ENCODE peak calls at places on chromosomes 16 and 17, in ten cellular contexts. X is H9, Z is body of pancreas, P is Peyer's patch, T is astrocyte, Q is left ventricle myocardium inferior, K is A549, D is ascending aorta, O is foreskin keratinocyte, B is brain microvascular endothelial cell. N is an unnamed sample.

GRCh38 chr16:66858740-66859396 is 14.7 kb downstream of the CA7 start:
- DNase-seq in Q (peak; percentile 71), O (no peak), Z (peak; percentile 47), X (no peak), D (no peak), K (no peak), P (no peak), B (no peak), T (peak; percentile 52), N (no peak)

GRCh38 chr16:74034862-74035261 is 261.8 kb upstream of the PSMD7 start:
- DNase-seq in Z (no peak), B (peak; percentile 16), K (peak; percentile 19), T (no peak), X (no peak), Q (no peak), O (no peak), D (no peak), P (no peak), N (peak; percentile 16)

GRCh38 chr17:60390881-60391418 is 983 bp downstream of the USP32 start:
- DNase-seq in K (peak; percentile 45), O (no peak), D (no peak), P (peak; percentile 36), B (peak; percentile 24), Z (peak; percentile 34), X (no peak), Q (no peak), T (peak; percentile 47), N (peak; percentile 28)

GRCh38 chr16:14510939-14511797 is 118.9 kb downstream of the PARN start:
- DNase-seq in T (peak; percentile 97), Z (no peak), O (peak; percentile 98), X (no peak), K (peak; percentile 69), P (no peak), B (peak; percentile 66), D (no peak), Q (no peak), N (peak; percentile 22)

GRCh38 chr16:57229079-57229478 is 16.0 kb upstream of the ARL2BP start:
- DNase-seq in Q (no peak), P (no peak), O (no peak), T (no peak), D (no peak), Z (no peak), B (no peak), X (no peak), K (no peak), N (no peak)

GRCh38 chr17:44076716-44077594 is 6.4 kb downstream of the G6PC3 start:
- DNase-seq in D (no peak), Z (no peak), K (no peak), Q (no peak), T (no peak), X (peak; percentile 26), B (no peak), P (no peak), O (no peak), N (no peak)

GRCh38 chr17:3887811-3888210 is 5.0 kb downstream of the CAMKK1 start:
- DNase-seq in T (no peak), Z (no peak), Q (no peak), O (no peak), D (no peak), B (no peak), P (no peak), X (no peak), K (no peak), N (no peak)

GRCh38 chr16:55502801-55503366 is 6.0 kb upstream of the LPCAT2 start:
- DNase-seq in O (no peak), Z (peak; percentile 97), B (peak; percentile 64), X (peak; percentile 32), D (no peak), P (peak; percentile 34), T (peak; percentile 94), Q (peak; percentile 93), K (peak; percentile 68), N (peak; percentile 34)

DNA sequence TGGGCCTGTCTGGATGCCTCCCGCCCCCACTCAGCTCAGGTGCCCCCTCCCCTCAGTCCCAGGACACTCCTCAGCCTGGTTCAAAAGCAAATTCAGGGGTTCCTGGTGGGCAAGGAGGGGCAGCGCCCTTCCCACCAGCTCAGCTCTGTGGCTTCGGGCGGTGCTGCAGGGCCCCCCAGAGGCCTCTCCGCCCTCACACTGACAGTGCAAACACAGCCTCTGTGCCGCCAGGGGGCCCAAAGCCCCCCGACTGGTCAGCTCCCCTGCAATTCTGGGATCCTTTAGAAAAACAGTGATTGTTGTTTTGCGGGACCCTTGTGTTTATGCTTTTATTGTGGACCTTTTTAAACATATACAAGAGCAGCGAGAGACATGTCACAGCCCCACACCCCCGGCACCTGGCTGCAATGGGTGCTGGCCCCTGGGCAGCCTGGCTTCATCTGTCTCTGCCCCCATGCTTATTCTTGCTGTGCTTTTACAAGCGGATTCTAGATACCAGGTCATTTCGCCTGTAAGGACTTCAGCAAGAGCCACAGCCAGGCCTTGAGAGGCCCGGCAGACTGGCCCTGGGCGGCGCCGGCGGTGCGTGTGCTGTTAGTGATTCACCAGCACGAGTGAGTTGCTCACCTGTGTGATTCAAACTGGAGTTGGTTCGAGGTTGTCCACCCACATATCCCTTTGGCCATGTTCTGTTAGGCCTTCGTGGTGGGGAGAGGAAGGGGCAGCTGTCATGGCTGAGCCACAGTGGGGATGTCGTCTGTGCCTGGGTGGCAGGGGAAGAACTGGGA is 21.2 kb downstream of the ZNF469 start:
- DNase-seq in B (no peak), P (no peak), Q (no peak), O (no peak), K (no peak), T (peak; percentile 22), X (no peak), D (no peak), Z (no peak), N (no peak)
- TF ChIP-seq CTCF in B (peak; percentile 32), P (no peak), Q (no peak), O (no peak), K (no peak), T (no peak), X (peak; percentile 22), D (no peak), Z (no peak), N (no peak)

GRCh38 chr17:48595107-48595999 is 1.8 kb upstream of the HOXB5 start:
- DNase-seq in Q (no peak), K (no peak), X (no peak), B (no peak), Z (no peak), T (no peak), O (no peak), D (no peak), P (no peak), N (no peak)

GRCh38 chr17:48597492-48597774 is 3.9 kb upstream of the HOXB5 start:
- DNase-seq in B (no peak), Z (no peak), T (no peak), P (no peak), X (no peak), Q (no peak), K (no peak), D (no peak), O (no peak), N (no peak)

GRCh38 chr17:48597775-48598631 is 4.4 kb upstream of the HOXB5 start:
- DNase-seq in K (no peak), Q (no peak), X (no peak), Z (peak; percentile 46), T (no peak), P (no peak), D (no peak), O (no peak), B (no peak), N (no peak)

GRCh38 chr17:48596000-48596734 is 2.6 kb upstream of the HOXB5 start:
- DNase-seq in P (no peak), Q (no peak), X (no peak), O (no peak), B (no peak), D (no peak), K (no peak), T (no peak), Z (no peak), N (no peak)

DNA sequence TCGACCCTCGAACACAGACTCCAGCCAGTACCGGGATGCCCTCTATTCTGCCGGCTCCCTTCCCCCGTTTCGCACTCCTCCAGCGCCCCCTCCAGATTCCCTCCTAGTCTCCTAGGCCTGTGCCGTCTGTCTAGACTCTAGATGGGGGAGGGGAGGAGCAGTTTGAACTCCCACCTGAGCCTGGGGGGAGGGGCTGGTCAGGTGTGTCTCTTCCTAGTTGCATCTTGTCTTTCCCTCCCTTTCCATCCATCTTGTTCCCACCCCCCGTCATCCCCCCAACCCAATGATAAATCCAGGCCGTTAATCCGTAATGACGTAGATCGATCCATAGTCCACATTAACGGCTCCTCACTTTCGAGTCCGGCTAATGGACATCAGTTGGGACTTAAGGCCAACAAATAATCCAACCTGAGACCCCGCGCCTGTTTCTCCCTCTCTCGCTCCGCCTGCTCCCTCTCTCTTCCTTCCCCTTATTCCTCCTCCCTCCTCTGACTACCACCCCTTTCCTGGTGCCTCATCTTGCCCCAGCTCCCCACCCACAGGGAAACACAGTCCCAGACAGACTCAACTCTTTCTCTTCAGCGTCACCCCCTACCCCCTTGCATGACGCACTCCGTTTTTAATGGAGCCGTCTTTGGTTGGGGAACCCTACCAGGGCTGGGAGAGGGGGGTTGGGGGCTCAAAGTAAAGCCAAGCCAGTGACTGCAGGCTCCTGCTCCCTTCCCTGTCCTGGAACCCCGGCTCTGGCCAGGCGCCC is 3.3 kb upstream of the HOXB5 start:
- DNase-seq in X (peak; percentile 75), T (no peak), Z (no peak), Q (no peak), D (no peak), K (no peak), O (no peak), P (no peak), B (no peak), N (no peak)
- H3K27ac ChIP-seq in X (no peak overlapping the region), T (no peak overlapping the region), Z (peak overlapping the region; percentile 8), Q (peak overlapping the region; percentile 60), D (peak overlapping the region; percentile 45), K (no peak overlapping the region), O (no peak overlapping the region), P (peak overlapping the region; percentile 50), B (no peak overlapping the region), N (no peak overlapping the region)

GRCh38 chr17:8004899-8005298 is 2.5 kb downstream of the GUCY2D start:
- DNase-seq in K (no peak), P (no peak), Z (no peak), X (no peak), T (peak; percentile 84), B (peak; percentile 58), O (no peak), D (no peak), Q (no peak), N (peak; percentile 40)

GRCh38 chr17:8005357-8005756 is 2.9 kb downstream of the GUCY2D start:
- DNase-seq in D (no peak), K (no peak), O (no peak), X (no peak), P (no peak), B (no peak), T (peak; percentile 21), Z (no peak), Q (no peak), N (no peak)

GRCh38 chr17:8001976-8002645 is at the start of gene GUCY2D:
- DNase-seq in K (no peak), B (no peak), D (no peak), Z (no peak), X (peak; percentile 31), P (peak; percentile 47), Q (no peak), T (no peak), O (no peak), N (no peak)

GRCh38 chr17:8003594-8004181 is 1.3 kb downstream of the GUCY2D start:
- DNase-seq in P (no peak), Z (no peak), K (no peak), D (no peak), Q (no peak), B (no peak), T (no peak), O (no peak), X (peak; percentile 74), N (no peak)

DNA sequence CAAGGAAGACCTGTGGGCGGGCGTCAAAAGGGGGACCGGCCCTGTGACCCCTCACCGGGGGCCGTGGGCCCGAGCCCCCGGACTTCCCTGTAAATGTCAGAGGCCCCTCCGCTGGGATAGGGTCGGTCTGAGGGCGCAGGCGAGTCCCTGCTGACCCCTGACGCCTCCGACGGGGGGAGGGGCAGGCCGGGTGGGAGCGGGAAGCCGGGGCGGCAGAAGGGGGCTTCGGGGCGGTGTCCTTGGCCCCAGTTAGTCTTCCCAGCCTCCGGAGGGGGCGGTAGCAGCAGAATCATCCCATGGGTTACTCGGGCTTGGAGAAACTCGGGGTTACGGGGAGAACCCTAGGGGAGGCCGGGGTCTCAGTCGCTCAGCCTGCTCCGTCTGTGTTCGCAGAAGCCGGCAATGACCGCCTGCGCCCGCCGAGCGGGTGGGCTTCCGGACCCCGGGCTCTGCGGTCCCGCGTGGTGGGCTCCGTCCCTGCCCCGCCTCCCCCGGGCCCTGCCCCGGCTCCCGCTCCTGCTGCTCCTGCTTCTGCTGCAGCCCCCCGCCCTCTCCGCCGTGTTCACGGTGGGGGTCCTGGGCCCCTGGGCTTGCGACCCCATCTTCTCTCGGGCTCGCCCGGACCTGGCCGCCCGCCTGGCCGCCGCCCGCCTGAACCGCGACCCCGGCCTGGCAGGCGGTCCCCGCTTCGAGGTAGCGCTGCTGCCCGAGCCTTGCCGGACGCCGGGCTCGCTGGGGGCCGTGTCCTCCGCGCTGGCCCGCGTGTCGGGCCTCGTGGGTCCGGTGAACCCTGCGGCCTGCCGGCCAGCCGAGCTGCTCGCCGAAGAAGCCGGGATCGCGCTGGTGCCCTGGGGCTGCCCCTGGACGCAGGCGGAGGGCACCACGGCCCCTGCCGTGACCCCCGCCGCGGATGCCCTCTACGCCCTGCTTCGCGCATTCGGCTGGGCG is 505 bp downstream of the GUCY2D start:
- DNase-seq in T (no peak), O (no peak), B (no peak), Z (no peak), P (no peak), Q (no peak), D (no peak), K (no peak), X (peak; percentile 51), N (no peak)
- TF ChIP-seq CTCF in T (no peak), O (no peak), B (no peak), Z (no peak), P (no peak), Q (no peak), D (no peak), K (no peak), X (no peak), N (no peak)

DNA sequence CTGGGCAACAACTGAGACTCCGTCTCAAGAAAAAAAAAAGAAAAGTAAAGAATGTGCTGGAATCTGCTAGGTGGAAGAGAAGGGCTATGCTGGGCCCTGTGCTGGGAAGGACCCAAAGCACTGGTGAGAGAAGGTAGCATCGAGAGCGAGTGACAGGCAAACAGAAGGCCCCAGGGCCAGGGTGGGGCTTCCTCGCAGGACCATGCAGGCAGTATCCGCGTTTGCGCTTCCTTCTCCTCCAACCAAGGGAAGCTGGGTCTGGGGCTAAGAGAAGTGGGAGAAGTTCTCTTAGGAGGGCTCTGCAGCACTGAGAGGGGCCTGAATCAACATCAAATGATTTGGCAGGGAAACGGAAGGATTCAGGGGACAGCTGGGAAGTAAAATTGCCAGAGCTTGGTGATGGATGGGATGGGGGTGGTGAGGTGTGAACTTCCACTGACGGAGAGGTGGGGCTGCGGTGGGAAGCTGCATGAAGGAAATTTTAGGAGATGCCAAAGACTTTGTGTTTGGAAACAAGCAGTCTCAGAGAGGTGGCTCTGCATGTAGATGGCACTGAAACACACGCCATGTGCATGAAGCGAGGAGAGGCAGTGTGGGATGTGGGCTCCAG is 5.2 kb upstream of the ECI1 start:
- DNase-seq in Z (no peak), O (no peak), B (no peak), D (no peak), Q (no peak), P (no peak), T (no peak), K (no peak), X (no peak), N (no peak)
- H3K27ac ChIP-seq in Z (no peak overlapping the region), O (no peak overlapping the region), B (no peak overlapping the region), D (no peak overlapping the region), Q (no peak overlapping the region), P (no peak overlapping the region), T (no peak overlapping the region), K (no peak overlapping the region), X (no peak overlapping the region), N (peak overlapping the region; percentile 97)